ENCODE peak calls at places on chromosomes 7 and 10, in six cellular contexts. Y, X, D, G, T and B are unnamed samples.

GRCh38 chr10:8037199-8037801 is 17.2 kb upstream of the GATA3 start:
- DNase-seq in T (no peak), G (no peak), Y (peak; percentile 30), X (no peak), D (no peak), B (no peak)

GRCh38 chr7:149002604-149003003 is 25.7 kb downstream of the PDIA4 start:
- DNase-seq in D (no peak), X (no peak), G (no peak), T (no peak), Y (no peak), B (no peak)

GRCh38 chr7:70271617-70272081 is 673.4 kb downstream of the AUTS2 start:
- DNase-seq in X (no peak), D (no peak), G (no peak), T (no peak), Y (no peak), B (peak; percentile 68)

GRCh38 chr10:69750011-69750373 is 51.7 kb upstream of the COL13A1 start:
- DNase-seq in Y (no peak), D (no peak), G (no peak), T (no peak), X (no peak), B (no peak)

GRCh38 chr7:101357433-101357832 is 5.2 kb upstream of the COL26A1 start:
- DNase-seq in D (no peak), T (no peak), G (no peak), Y (no peak), X (no peak), B (no peak)

GRCh38 chr10:15279236-15279635 is 91.9 kb downstream of the FAM171A1 start:
- DNase-seq in T (no peak), X (no peak), G (no peak), D (no peak), Y (no peak), B (no peak)

GRCh38 chr10:113867904-113868303 is 13.4 kb downstream of the NHLRC2 start:
- DNase-seq in G (no peak), X (no peak), T (no peak), D (no peak), Y (no peak), B (no peak)

GRCh38 chr10:111072232-111072631 is 4.6 kb upstream of the ADRA2A start:
- DNase-seq in Y (no peak), D (no peak), X (no peak), T (no peak), G (no peak), B (no peak)

GRCh38 chr7:42593860-42594259 is 318.0 kb downstream of the C7orf25 start:
- DNase-seq in G (no peak), Y (no peak), X (no peak), D (no peak), T (no peak), B (no peak)

GRCh38 chr7:106767498-106768323 is 97.4 kb upstream of the PIK3CG start:
- DNase-seq in Y (peak; percentile 4), X (no peak), D (peak; percentile 6), T (peak; percentile 31), G (no peak), B (peak; percentile 52)

GRCh38 chr7:95527776-95528250 is 42.1 kb downstream of the ASB4 start:
- DNase-seq in Y (peak; percentile 6), T (no peak), D (no peak), X (no peak), G (no peak), B (no peak)

GRCh38 chr7:92808006-92808405 is 28.4 kb downstream of the CDK6 start:
- DNase-seq in Y (no peak), G (no peak), T (no peak), D (no peak), X (no peak), B (peak; percentile 77)

GRCh38 chr7:28771901-28772622 is 186.1 kb downstream of the TRIL start:
- DNase-seq in G (no peak), Y (no peak), T (no peak), D (no peak), X (no peak), B (no peak)

GRCh38 chr10:50360486-50360885 is 109.2 kb upstream of the ASAH2 start:
- DNase-seq in Y (no peak), T (no peak), D (no peak), G (no peak), X (no peak), B (peak; percentile 58)

GRCh38 chr10:5565205-5565545 is 40.4 kb downstream of the CALML3 start:
- DNase-seq in G (no peak), Y (no peak), X (no peak), T (no peak), D (no peak), B (no peak)

GRCh38 chr10:118007773-118008172 is 39.0 kb downstream of the RAB11FIP2 start:
- DNase-seq in Y (no peak), D (no peak), G (no peak), X (no peak), T (no peak), B (no peak)

GRCh38 chr10:128499486-128499885 is 373.3 kb upstream of the MKI67 start:
- DNase-seq in D (no peak), G (no peak), T (no peak), X (no peak), Y (no peak), B (no peak)

GRCh38 chr10:84291389-84291788 is 37.0 kb upstream of the CCSER2 start:
- DNase-seq in D (no peak), X (no peak), T (peak; percentile 78), Y (peak; percentile 89), G (peak; percentile 34), B (peak; percentile 54)

GRCh38 chr10:60572511-60573194 is 183.0 kb upstream of the ANK3 start:
- DNase-seq in D (no peak), X (no peak), Y (peak; percentile 74), T (peak; percentile 66), G (peak; percentile 26), B (peak; percentile 41)

GRCh38 chr10:31242902-31243301 is 76.1 kb upstream of the ZEB1 start:
- DNase-seq in T (peak; percentile 65), Y (no peak), D (peak; percentile 45), X (no peak), G (peak; percentile 7), B (peak; percentile 100)

GRCh38 chr10:3542185-3542611 is 242.8 kb downstream of the KLF6 start:
- DNase-seq in Y (no peak), G (no peak), T (no peak), X (no peak), D (no peak), B (peak; percentile 96)

GRCh38 chr7:74449809-74450397 is 3.8 kb upstream of the GTF2IRD1 start:
- DNase-seq in Y (peak; percentile 93), G (peak; percentile 49), X (no peak), D (peak; percentile 78), T (peak; percentile 71), B (peak; percentile 63)

GRCh38 chr10:133231244-133231945 is 1.4 kb downstream of the UTF1 start:
- DNase-seq in G (no peak), D (no peak), T (no peak), Y (no peak), X (no peak), B (no peak)

GRCh38 chr7:29815181-29816105 is 9.1 kb downstream of the WIPF3 start:
- DNase-seq in X (no peak), G (no peak), D (no peak), Y (no peak), T (peak; percentile 47), B (no peak)

GRCh38 chr10:707456-707855 is 18.0 kb upstream of the DIP2C start:
- DNase-seq in G (no peak), T (no peak), X (no peak), D (no peak), Y (no peak), B (no peak)